ENCODE peak calls at places on chromosomes 1 and 21, in six cellular contexts. F is endodermal cell, N is keratinocyte, C is fibroblast of mammary gland, O is A549, X is HFF-Myc. P is an unnamed sample.

GRCh38 chr1:176617881-176618280 is 154.9 kb downstream of the PAPPA2 start:
- DNase-seq in X (no peak), O (no peak), C (no peak), N (no peak), F (no peak), P (no peak)

GRCh38 chr1:244365821-244366220 is 85.9 kb downstream of the ADSS2 start:
- DNase-seq in O (no peak), N (no peak), F (no peak), C (no peak), X (no peak), P (no peak)

GRCh38 chr1:177334276-177334675 is 163.5 kb downstream of the BRINP2 start:
- DNase-seq in C (peak; percentile 28), F (no peak), X (no peak), O (peak; percentile 7), N (no peak), P (no peak)

GRCh38 chr1:19463204-19463803 is 22.0 kb downstream of the CAPZB start:
- DNase-seq in C (no peak), O (no peak), N (no peak), X (no peak), F (peak; percentile 39), P (peak; percentile 93)

GRCh38 chr1:111649648-111650047 is 30.1 kb downstream of the RAP1A start:
- DNase-seq in O (no peak), C (no peak), N (no peak), F (no peak), X (no peak), P (no peak)

GRCh38 chr1:161913482-161914140 is 110.1 kb downstream of the OLFML2B start:
- DNase-seq in O (no peak), N (no peak), C (peak; percentile 81), X (no peak), F (no peak), P (no peak)

GRCh38 chr1:110136911-110137310 is 13.4 kb upstream of the SLC6A17 start:
- DNase-seq in O (no peak), N (no peak), X (no peak), C (no peak), F (peak; percentile 88), P (peak; percentile 22)

GRCh38 chr1:235067396-235068154 is 61.1 kb downstream of the TOMM20 start:
- DNase-seq in X (peak; percentile 93), F (no peak), O (peak; percentile 92), C (peak; percentile 100), N (peak; percentile 100), P (no peak)

GRCh38 chr1:198462365-198463025 is 78.0 kb downstream of the ATP6V1G3 start:
- DNase-seq in X (no peak), N (no peak), O (no peak), F (no peak), C (peak; percentile 53), P (no peak)

GRCh38 chr1:91885331-91885715 is 628 bp downstream of the TGFBR3 start:
- DNase-seq in F (no peak), O (no peak), X (no peak), N (no peak), C (peak; percentile 19), P (peak; percentile 24)

GRCh38 chr21:37868896-37869295 is 47.4 kb downstream of the KCNJ6 start:
- DNase-seq in X (no peak), O (no peak), F (peak; percentile 13), N (no peak), C (peak; percentile 59), P (no peak)

GRCh38 chr1:90114521-90115141 is 119.7 kb downstream of the ZNF326 start:
- DNase-seq in X (peak; percentile 19), F (no peak), O (peak; percentile 20), C (peak; percentile 59), N (peak; percentile 21), P (peak; percentile 45)

GRCh38 chr1:228646717-228647522 is 88.4 kb upstream of the RHOU start:
- DNase-seq in F (peak; percentile 80), N (no peak), C (peak; percentile 54), O (peak; percentile 31), X (peak; percentile 17), P (peak; percentile 41)

GRCh38 chr1:5415621-5416020 is 576.6 kb downstream of the NPHP4 start:
- DNase-seq in F (peak; percentile 71), N (no peak), O (no peak), C (no peak), X (no peak), P (no peak)

GRCh38 chr1:243420968-243421675 is 165.3 kb downstream of the SDCCAG8 start:
- DNase-seq in C (no peak), X (no peak), F (no peak), O (no peak), N (no peak), P (no peak)

GRCh38 chr1:45507195-45507594 is 7.1 kb downstream of the MMACHC start:
- DNase-seq in O (no peak), N (no peak), C (no peak), X (no peak), F (no peak), P (no peak)

GRCh38 chr1:45507893-45508292 is 7.8 kb downstream of the MMACHC start:
- DNase-seq in X (no peak), F (no peak), N (no peak), C (no peak), O (no peak), P (no peak)

GRCh38 chr1:45510036-45510971 is 10.2 kb downstream of the MMACHC start:
- DNase-seq in X (no peak), F (no peak), N (no peak), C (no peak), O (no peak), P (no peak)

GRCh38 chr1:45510972-45511527 is 10.6 kb downstream of the PRDX1 start:
- DNase-seq in O (no peak), X (no peak), F (no peak), C (no peak), N (no peak), P (no peak)

DNA sequence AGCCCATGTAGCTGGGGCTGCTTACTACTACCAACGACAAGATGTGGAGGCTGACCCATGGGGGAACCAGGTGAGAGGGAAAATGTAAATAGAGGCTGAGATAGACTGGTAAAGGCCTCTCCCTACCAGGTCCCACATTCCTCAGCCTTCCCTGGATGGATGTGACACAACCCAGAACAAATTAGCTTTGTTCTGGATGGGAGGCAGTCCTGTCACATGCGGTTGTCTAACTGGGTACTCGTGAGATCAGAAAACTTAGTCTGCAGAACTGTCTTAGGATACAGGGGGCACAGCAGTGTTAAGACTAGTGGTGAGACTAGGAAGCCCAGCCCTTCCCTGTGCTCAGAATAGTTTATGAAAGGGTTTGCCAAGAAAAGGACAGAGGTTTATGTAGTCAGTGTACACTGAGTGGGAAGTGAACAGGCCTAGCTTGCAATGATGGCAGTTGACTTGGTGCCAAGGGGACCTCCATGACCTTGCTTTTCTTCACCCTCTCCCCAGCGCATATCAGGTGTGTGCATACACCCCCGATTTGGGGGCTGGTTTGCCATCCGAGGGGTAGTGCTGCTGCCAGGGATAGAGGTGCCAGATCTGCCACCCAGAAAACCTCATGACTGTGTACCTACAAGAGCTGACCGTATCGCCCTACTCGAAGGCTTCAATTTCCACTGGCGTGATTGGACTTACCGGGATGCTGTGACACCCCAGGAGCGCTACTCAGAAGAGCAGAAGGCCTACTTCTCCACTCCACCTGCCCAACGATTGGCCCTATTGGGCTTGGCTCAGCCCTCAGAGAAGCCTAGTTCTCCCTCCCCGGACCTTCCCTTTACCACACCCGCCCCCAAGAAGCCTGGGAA is 8.4 kb downstream of the MMACHC start:
- DNase-seq in O (no peak), N (no peak), F (peak; percentile 65), X (no peak), C (peak; percentile 30), P (no peak)
- TF ChIP-seq CTCF in O (no peak), N (no peak), F (peak; percentile 57), X (peak; percentile 4), C (peak; percentile 19), P (no peak)

GRCh38 chr1:41738475-41738874 is 180.2 kb downstream of the HIVEP3 start:
- DNase-seq in O (no peak), X (no peak), F (no peak), C (peak; percentile 47), N (no peak), P (no peak)
- H3K4me3 ChIP-seq in O (no peak overlapping the region), X (no peak overlapping the region), F (no peak overlapping the region), C (no peak overlapping the region), N (no peak overlapping the region), P (peak overlapping the region; percentile 62)

DNA sequence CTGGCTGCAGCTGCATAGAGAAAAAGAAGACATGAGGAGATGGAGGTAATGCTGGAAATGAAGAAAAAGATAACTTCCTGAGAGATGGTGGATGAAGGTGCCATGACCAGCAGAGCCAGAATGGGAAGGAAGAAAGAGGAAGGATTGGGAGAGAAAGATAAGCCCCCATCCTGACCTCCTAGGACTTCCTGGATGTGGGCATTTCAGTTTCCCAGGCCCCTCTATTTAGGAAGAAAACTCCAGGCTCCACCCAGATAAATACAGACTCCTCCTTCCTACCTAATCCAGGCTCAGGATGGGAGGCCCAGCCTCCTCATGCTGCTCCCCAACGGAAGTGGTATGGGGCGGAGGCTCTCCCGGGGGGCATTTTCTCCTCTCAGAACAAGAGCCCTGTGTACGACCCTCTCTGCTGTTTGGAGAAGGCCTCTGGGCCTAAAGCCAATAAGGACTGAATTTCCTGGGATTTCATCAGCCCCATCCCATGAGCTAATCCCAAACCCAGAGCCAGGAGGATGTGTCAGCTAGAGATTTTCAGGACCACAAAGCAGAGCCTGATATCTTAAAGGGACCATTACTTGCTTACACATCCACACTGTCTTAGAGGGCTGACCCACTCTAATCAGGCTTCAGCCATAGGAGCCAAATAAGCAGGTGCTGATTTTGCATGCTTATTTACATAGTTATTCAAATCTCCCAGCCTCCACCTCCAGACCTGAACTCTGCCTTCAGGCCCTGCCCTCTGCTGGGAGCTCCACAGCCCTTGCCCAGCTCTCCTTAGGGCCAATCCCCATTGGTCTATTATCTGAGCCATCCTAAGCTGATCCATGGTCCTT is 5.1 kb upstream of the ARHGEF2 start:
- DNase-seq in N (peak; percentile 61), X (peak; percentile 88), F (peak; percentile 71), C (peak; percentile 99), O (no peak), P (peak; percentile 67)
- TF ChIP-seq CTCF in N (peak; percentile 26), X (no peak), F (peak; percentile 31), C (peak; percentile 24), O (no peak), P (no peak)

GRCh38 chr1:30751830-30752650 is 5.5 kb downstream of the LAPTM5 start:
- DNase-seq in X (no peak), N (no peak), C (no peak), F (no peak), O (no peak), P (peak; percentile 54)

GRCh38 chr1:30752651-30752908 is 5.0 kb downstream of the LAPTM5 start:
- DNase-seq in X (no peak), C (no peak), O (no peak), N (no peak), F (no peak), P (no peak)

GRCh38 chr1:30754684-30755171 is 2.8 kb downstream of the LAPTM5 start:
- DNase-seq in N (no peak), O (no peak), F (no peak), C (no peak), X (no peak), P (peak; percentile 94)

GRCh38 chr1:30755334-30755733 is 2.2 kb downstream of the LAPTM5 start:
- DNase-seq in N (no peak), C (no peak), F (no peak), O (no peak), X (no peak), P (no peak)

GRCh38 chr1:30753660-30754123 is 3.9 kb downstream of the LAPTM5 start:
- DNase-seq in F (no peak), O (no peak), C (no peak), N (no peak), X (no peak), P (peak; percentile 60)
- H3K4me3 ChIP-seq in F (no peak overlapping the region), O (no peak overlapping the region), C (no peak overlapping the region), N (no peak overlapping the region), X (no peak overlapping the region), P (peak overlapping the region; percentile 88)

GRCh38 chr1:116842654-116843053 is 67.1 kb upstream of the PTGFRN start:
- DNase-seq in X (no peak), N (no peak), O (no peak), F (no peak), C (peak; percentile 21), P (no peak)
- TF ChIP-seq CTCF in X (peak; percentile 18), N (peak; percentile 54), O (no peak), F (peak; percentile 25), C (peak; percentile 32), P (no peak)

P was measured in GM12865.